ENCODE peak calls at places on chromosomes 11 and 22, in seven cellular contexts. S is tibial nerve, G is cardiac muscle cell, X is fibroblast of lung, O is endodermal cell, F is neural progenitor cell, H is iPS DF 6.9. Q is an unnamed sample. For H3K27me3, the result is how much of the 10 kb centered on the place peaks cover.

GRCh38 chr11:91802475-91802874 is 422.1 kb upstream of the FAT3 start:
- DNase-seq in S (no peak), G (no peak), X (no peak), O (no peak), F (no peak), H (no peak), Q (no peak)

GRCh38 chr22:44497218-44497903 is 672 bp downstream of the RTL6 start:
- DNase-seq in S (no peak), G (peak), X (peak), O (no peak), F (peak), H (no peak), Q (no peak)

GRCh38 chr22:30313527-30314385 is 13.0 kb downstream of the TBC1D10A start:
- DNase-seq in S (no peak), G (no peak), X (no peak), O (no peak), F (no peak), H (no peak), Q (no peak)

GRCh38 chr11:130086627-130087026 is 16.9 kb downstream of the APLP2 start:
- DNase-seq in S (no peak), G (no peak), X (no peak), O (no peak), F (no peak), H (no peak), Q (no peak)

GRCh38 chr11:1654388-1655167 is 25.0 kb downstream of the KRTAP5-5 start:
- DNase-seq in S (no peak), G (peak), X (no peak), O (no peak), F (no peak), H (no peak), Q (no peak)

GRCh38 chr11:29282088-29282487 is 734.7 kb downstream of the KCNA4 start:
- DNase-seq in S (no peak), G (peak), X (peak), O (no peak), F (no peak), H (no peak), Q (no peak)

GRCh38 chr11:64062185-64063039 is 26.7 kb downstream of the FLRT1 start:
- DNase-seq in S (no peak), G (no peak), X (no peak), O (no peak), F (no peak), H (no peak), Q (no peak)

GRCh38 chr11:92739020-92739419 is 230.4 kb upstream of the MTNR1B start:
- DNase-seq in S (peak), G (peak), X (peak), O (no peak), F (no peak), H (no peak), Q (no peak)

GRCh38 chr22:20777420-20778177 is 3.7 kb downstream of the SERPIND1 start:
- DNase-seq in S (no peak), G (peak), X (peak), O (no peak), F (no peak), H (no peak), Q (no peak)

GRCh38 chr22:34068011-34068410 is 147.7 kb upstream of the LARGE1 start:
- DNase-seq in S (no peak), G (no peak), X (no peak), O (no peak), F (no peak), H (no peak), Q (no peak)

GRCh38 chr11:61701298-61701993 is 21.3 kb downstream of the DAGLA start:
- DNase-seq in S (no peak), G (no peak), X (no peak), O (peak), F (peak), H (no peak), Q (no peak)

GRCh38 chr11:63622318-63622717 is 8.1 kb upstream of the PLAAT3 start:
- DNase-seq in S (no peak), G (no peak), X (no peak), O (no peak), F (no peak), H (no peak), Q (no peak)

GRCh38 chr11:112499153-112499907 is 238.7 kb upstream of the PLET1 start:
- DNase-seq in S (no peak), G (no peak), X (no peak), O (peak), F (peak), H (no peak), Q (no peak)

GRCh38 chr22:38416621-38417251 is 38.3 kb downstream of the KCNJ4 start:
- DNase-seq in S (no peak), G (no peak), X (no peak), O (no peak), F (no peak), H (no peak), Q (no peak)

GRCh38 chr11:71433648-71434450 is 14.3 kb downstream of the DHCR7 start:
- DNase-seq in S (peak), G (peak), X (no peak), O (peak), F (no peak), H (no peak), Q (no peak)

GRCh38 chr11:27722117-27722844 is 22.0 kb upstream of the BDNF start:
- DNase-seq in S (no peak), G (peak), X (peak), O (peak), F (peak), H (no peak), Q (no peak)

GRCh38 chr11:8247312-8247711 is 16.4 kb downstream of the LMO1 start:
- DNase-seq in S (no peak), G (peak), X (no peak), O (peak), F (no peak), H (no peak), Q (no peak)

GRCh38 chr11:104106136-104106754 is 57.7 kb downstream of the PDGFD start:
- DNase-seq in S (no peak), G (peak), X (peak), O (no peak), F (no peak), H (no peak), Q (no peak)

GRCh38 chr22:50016988-50017700 is 4.6 kb upstream of the IL17REL start:
- DNase-seq in S (no peak), G (no peak), X (peak), O (peak), F (peak), H (no peak), Q (no peak)

GRCh38 chr22:50017701-50018224 is 5.2 kb upstream of the IL17REL start:
- DNase-seq in S (no peak), G (no peak), X (no peak), O (no peak), F (no peak), H (no peak), Q (no peak)

GRCh38 chr22:50014655-50015401 is 2.3 kb upstream of the IL17REL start:
- DNase-seq in S (no peak), G (no peak), X (no peak), O (peak), F (peak), H (no peak), Q (no peak)

GRCh38 chr22:50015451-50016307 is 3.1 kb upstream of the IL17REL start:
- DNase-seq in S (no peak), G (no peak), X (no peak), O (peak), F (peak), H (no peak), Q (no peak)

GRCh38 chr22:50016308-50016987 is 3.9 kb upstream of the IL17REL start:
- DNase-seq in S (no peak), G (no peak), X (no peak), O (no peak), F (peak), H (no peak), Q (no peak)
- H3K27me3 ChIP-seq in S (under half), G (half or more), X (under half), O (half or more), F (half or more), H (under half), Q (under half)

DNA sequence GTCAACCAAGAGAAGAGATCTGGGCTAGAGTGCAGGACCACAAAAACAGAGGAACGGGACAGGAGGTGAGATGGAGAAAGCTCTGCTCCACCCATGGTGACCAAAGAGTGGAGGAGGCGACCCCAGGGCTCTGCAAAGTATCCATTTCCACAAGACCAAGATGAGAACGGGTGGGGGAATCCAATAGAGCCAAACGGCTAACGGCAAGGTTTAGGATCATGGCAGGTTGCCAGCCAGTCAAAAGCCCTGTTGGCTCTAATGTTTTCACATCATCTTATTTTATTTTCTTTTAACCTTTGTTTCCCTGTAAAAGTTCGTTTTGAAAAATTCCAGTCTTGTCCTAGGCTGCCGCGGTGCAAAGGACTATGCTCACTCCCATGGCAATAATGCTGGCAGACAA is 52.1 kb upstream of the CHST1 start:
- DNase-seq in S (no peak), G (no peak), X (no peak), O (no peak), F (no peak), H (no peak), Q (no peak)
- H3K27me3 ChIP-seq in S (under half), G (under half), X (under half), O (under half), F (under half), H (under half), Q (under half)

GRCh38 chr22:47205081-47205491 is 442.6 kb downstream of the TBC1D22A start:
- DNase-seq in S (no peak), G (no peak), X (no peak), O (peak), F (no peak), H (no peak), Q (no peak)
- H3K27me3 ChIP-seq in S (under half), G (under half), X (under half), O (under half), F (under half), H (under half), Q (under half)

DNA sequence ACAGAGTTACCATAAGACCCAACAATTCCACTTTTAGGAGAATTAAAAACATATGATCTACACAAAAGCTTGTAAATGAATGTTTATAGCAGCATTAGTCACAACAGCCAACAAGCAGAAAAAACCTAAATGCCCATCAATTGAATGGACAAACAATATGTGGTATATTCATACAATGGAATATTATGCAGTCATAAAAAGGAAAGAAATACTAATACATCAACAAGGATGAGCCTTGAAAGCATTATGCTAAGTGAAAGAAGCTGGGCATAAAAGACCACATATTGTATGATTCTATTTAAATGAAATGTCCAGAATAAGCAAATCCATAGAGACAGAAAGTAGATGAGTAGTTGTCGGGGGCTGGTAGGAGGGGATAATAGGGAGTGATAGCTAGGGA is 5.0 kb downstream of the MPZL2 start:
- DNase-seq in S (no peak), G (no peak), X (no peak), O (no peak), F (no peak), H (no peak), Q (no peak)
- H3K27me3 ChIP-seq in S (under half), G (half or more), X (under half), O (half or more), F (half or more), H (under half), Q (under half)

DNA sequence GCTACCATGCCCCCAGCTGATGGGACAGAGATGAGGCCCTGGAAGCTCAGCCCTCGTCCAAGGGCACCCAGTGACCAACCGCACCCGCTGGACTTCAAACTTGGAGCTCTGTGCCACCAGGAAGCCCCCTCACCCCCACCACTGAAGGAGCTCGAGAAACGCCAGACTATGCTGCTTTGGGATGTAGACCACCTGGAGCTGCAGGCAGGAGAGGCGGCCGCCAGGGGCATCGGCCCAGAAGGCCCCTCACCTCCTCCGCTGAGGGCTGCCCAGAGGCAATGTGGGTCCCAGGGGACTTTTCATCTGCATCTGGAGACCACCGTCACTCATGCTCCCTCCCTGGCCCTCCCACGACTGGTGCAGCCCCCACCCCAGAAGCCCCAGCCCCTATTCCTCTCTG is 28.3 kb downstream of the CDKN1C start:
- DNase-seq in S (no peak), G (no peak), X (no peak), O (no peak), F (no peak), H (no peak), Q (no peak)
- H3K27me3 ChIP-seq in S (under half), G (under half), X (under half), O (under half), F (under half), H (under half), Q (under half)